ENCODE peak calls at places on chromosomes 13 and 19, in ten cellular contexts. One of them, this sample, is unnamed.

GRCh38 chr13:75226755-75227435 is 255.1 kb downstream of the TBC1D4 start:
- DNase-seq in hypothalamus: no peak
- DNase-seq in NCI-H345: no peak
- DNase-seq in choroid plexus epithelial cell: peak
- DNase-seq in retina: no peak
- DNase-seq in amygdala: no peak
- DNase-seq in stimulated activated naive CD4-positive, alpha-beta T cell: no peak
- DNase-seq in nephron progenitor cell: no peak
- DNase-seq in iris pigment epithelial cell: peak
- DNase-seq in foreskin fibroblast: peak
- DNase-seq in this sample: no peak

GRCh38 chr13:97975851-97976550 is 22.5 kb downstream of the IPO5 start:
- DNase-seq in stimulated activated naive CD4-positive, alpha-beta T cell: peak
- DNase-seq in retina: peak
- DNase-seq in iris pigment epithelial cell: peak
- DNase-seq in hypothalamus: peak
- DNase-seq in nephron progenitor cell: peak
- DNase-seq in foreskin fibroblast: peak
- DNase-seq in NCI-H345: peak
- DNase-seq in choroid plexus epithelial cell: peak
- DNase-seq in amygdala: peak
- DNase-seq in this sample: peak

GRCh38 chr13:104773775-104774174 is 1707.6 kb upstream of the SLC10A2 start:
- DNase-seq in amygdala: no peak
- DNase-seq in stimulated activated naive CD4-positive, alpha-beta T cell: peak
- DNase-seq in NCI-H345: peak
- DNase-seq in nephron progenitor cell: no peak
- DNase-seq in foreskin fibroblast: peak
- DNase-seq in choroid plexus epithelial cell: peak
- DNase-seq in hypothalamus: no peak
- DNase-seq in iris pigment epithelial cell: peak
- DNase-seq in retina: peak
- DNase-seq in this sample: no peak

GRCh38 chr13:113115363-113116205 is 7.0 kb upstream of the F10 start:
- DNase-seq in foreskin fibroblast: no peak
- DNase-seq in stimulated activated naive CD4-positive, alpha-beta T cell: no peak
- DNase-seq in amygdala: no peak
- DNase-seq in retina: no peak
- DNase-seq in hypothalamus: no peak
- DNase-seq in nephron progenitor cell: no peak
- DNase-seq in choroid plexus epithelial cell: no peak
- DNase-seq in NCI-H345: no peak
- DNase-seq in iris pigment epithelial cell: no peak
- DNase-seq in this sample: no peak

GRCh38 chr13:71677114-71677513 is 189.9 kb downstream of the DACH1 start:
- DNase-seq in foreskin fibroblast: no peak
- DNase-seq in nephron progenitor cell: peak
- DNase-seq in retina: no peak
- DNase-seq in choroid plexus epithelial cell: no peak
- DNase-seq in amygdala: no peak
- DNase-seq in NCI-H345: no peak
- DNase-seq in hypothalamus: no peak
- DNase-seq in stimulated activated naive CD4-positive, alpha-beta T cell: no peak
- DNase-seq in iris pigment epithelial cell: no peak
- DNase-seq in this sample: no peak

GRCh38 chr19:41159861-41160260 is 33.2 kb upstream of the CYP2S1 start:
- DNase-seq in stimulated activated naive CD4-positive, alpha-beta T cell: no peak
- DNase-seq in retina: no peak
- DNase-seq in nephron progenitor cell: no peak
- DNase-seq in hypothalamus: no peak
- DNase-seq in amygdala: no peak
- DNase-seq in foreskin fibroblast: no peak
- DNase-seq in NCI-H345: no peak
- DNase-seq in choroid plexus epithelial cell: no peak
- DNase-seq in iris pigment epithelial cell: no peak
- DNase-seq in this sample: no peak

GRCh38 chr13:24270639-24271131 is 38.7 kb upstream of the C1QTNF9 start:
- DNase-seq in hypothalamus: peak
- DNase-seq in NCI-H345: no peak
- DNase-seq in iris pigment epithelial cell: peak
- DNase-seq in amygdala: peak
- DNase-seq in nephron progenitor cell: no peak
- DNase-seq in stimulated activated naive CD4-positive, alpha-beta T cell: peak
- DNase-seq in retina: peak
- DNase-seq in choroid plexus epithelial cell: peak
- DNase-seq in foreskin fibroblast: peak
- DNase-seq in this sample: peak

GRCh38 chr19:38900220-38900629 is 456 bp downstream of the NFKBIB start:
- DNase-seq in amygdala: no peak
- DNase-seq in hypothalamus: no peak
- DNase-seq in foreskin fibroblast: no peak
- DNase-seq in stimulated activated naive CD4-positive, alpha-beta T cell: no peak
- DNase-seq in choroid plexus epithelial cell: no peak
- DNase-seq in NCI-H345: no peak
- DNase-seq in iris pigment epithelial cell: no peak
- DNase-seq in retina: no peak
- DNase-seq in nephron progenitor cell: no peak
- DNase-seq in this sample: no peak

GRCh38 chr19:3007975-3008374 is 21.1 kb downstream of the TLE2 start:
- DNase-seq in stimulated activated naive CD4-positive, alpha-beta T cell: no peak
- DNase-seq in retina: no peak
- DNase-seq in nephron progenitor cell: no peak
- DNase-seq in amygdala: no peak
- DNase-seq in NCI-H345: no peak
- DNase-seq in choroid plexus epithelial cell: no peak
- DNase-seq in iris pigment epithelial cell: no peak
- DNase-seq in hypothalamus: no peak
- DNase-seq in foreskin fibroblast: no peak
- DNase-seq in this sample: no peak

GRCh38 chr19:1237754-1238372 is at the start of gene CBARP:
- DNase-seq in hypothalamus: no peak
- DNase-seq in iris pigment epithelial cell: no peak
- DNase-seq in retina: no peak
- DNase-seq in nephron progenitor cell: peak
- DNase-seq in choroid plexus epithelial cell: peak
- DNase-seq in amygdala: peak
- DNase-seq in NCI-H345: peak
- DNase-seq in foreskin fibroblast: no peak
- DNase-seq in stimulated activated naive CD4-positive, alpha-beta T cell: no peak
- DNase-seq in this sample: peak

GRCh38 chr13:19950374-19950773 is 8.2 kb upstream of the ZMYM2 start:
- DNase-seq in amygdala: no peak
- DNase-seq in stimulated activated naive CD4-positive, alpha-beta T cell: no peak
- DNase-seq in hypothalamus: no peak
- DNase-seq in nephron progenitor cell: no peak
- DNase-seq in choroid plexus epithelial cell: no peak
- DNase-seq in foreskin fibroblast: no peak
- DNase-seq in iris pigment epithelial cell: no peak
- DNase-seq in NCI-H345: no peak
- DNase-seq in retina: no peak
- DNase-seq in this sample: no peak

GRCh38 chr19:1158885-1159448 is 15.1 kb downstream of the SBNO2 start:
- DNase-seq in hypothalamus: no peak
- DNase-seq in foreskin fibroblast: no peak
- DNase-seq in retina: no peak
- DNase-seq in iris pigment epithelial cell: no peak
- DNase-seq in amygdala: no peak
- DNase-seq in stimulated activated naive CD4-positive, alpha-beta T cell: no peak
- DNase-seq in nephron progenitor cell: no peak
- DNase-seq in choroid plexus epithelial cell: no peak
- DNase-seq in NCI-H345: no peak
- DNase-seq in this sample: no peak

GRCh38 chr13:37868691-37869505 is 674 bp downstream of the TRPC4 start:
- DNase-seq in nephron progenitor cell: peak
- DNase-seq in stimulated activated naive CD4-positive, alpha-beta T cell: no peak
- DNase-seq in retina: peak
- DNase-seq in amygdala: no peak
- DNase-seq in iris pigment epithelial cell: peak
- DNase-seq in foreskin fibroblast: peak
- DNase-seq in choroid plexus epithelial cell: peak
- DNase-seq in NCI-H345: no peak
- DNase-seq in hypothalamus: no peak
- DNase-seq in this sample: no peak

GRCh38 chr19:51803965-51804364 is 9.0 kb downstream of the FPR3 start:
- DNase-seq in NCI-H345: no peak
- DNase-seq in amygdala: no peak
- DNase-seq in foreskin fibroblast: no peak
- DNase-seq in stimulated activated naive CD4-positive, alpha-beta T cell: no peak
- DNase-seq in nephron progenitor cell: no peak
- DNase-seq in retina: no peak
- DNase-seq in choroid plexus epithelial cell: no peak
- DNase-seq in iris pigment epithelial cell: no peak
- DNase-seq in hypothalamus: no peak
- DNase-seq in this sample: no peak

GRCh38 chr19:1814391-1814790 is 2.3 kb upstream of the ATP8B3 start:
- DNase-seq in iris pigment epithelial cell: no peak
- DNase-seq in stimulated activated naive CD4-positive, alpha-beta T cell: no peak
- DNase-seq in NCI-H345: no peak
- DNase-seq in hypothalamus: no peak
- DNase-seq in amygdala: no peak
- DNase-seq in retina: no peak
- DNase-seq in foreskin fibroblast: no peak
- DNase-seq in nephron progenitor cell: no peak
- DNase-seq in choroid plexus epithelial cell: no peak
- DNase-seq in this sample: no peak

GRCh38 chr19:41029524-41030432 is 38.7 kb downstream of the CYP2B6 start:
- DNase-seq in nephron progenitor cell: no peak
- DNase-seq in stimulated activated naive CD4-positive, alpha-beta T cell: no peak
- DNase-seq in choroid plexus epithelial cell: no peak
- DNase-seq in amygdala: no peak
- DNase-seq in retina: peak
- DNase-seq in hypothalamus: no peak
- DNase-seq in foreskin fibroblast: no peak
- DNase-seq in iris pigment epithelial cell: no peak
- DNase-seq in NCI-H345: no peak
- DNase-seq in this sample: no peak

GRCh38 chr19:42279902-42280760 is 11.1 kb downstream of the CIC start:
- DNase-seq in hypothalamus: peak
- DNase-seq in stimulated activated naive CD4-positive, alpha-beta T cell: peak
- DNase-seq in NCI-H345: peak
- DNase-seq in nephron progenitor cell: peak
- DNase-seq in amygdala: peak
- DNase-seq in iris pigment epithelial cell: peak
- DNase-seq in retina: peak
- DNase-seq in foreskin fibroblast: peak
- DNase-seq in choroid plexus epithelial cell: peak
- DNase-seq in this sample: peak

GRCh38 chr19:2507109-2507508 is 31.2 kb downstream of the GADD45B start:
- DNase-seq in hypothalamus: no peak
- DNase-seq in foreskin fibroblast: peak
- DNase-seq in nephron progenitor cell: no peak
- DNase-seq in NCI-H345: peak
- DNase-seq in iris pigment epithelial cell: peak
- DNase-seq in retina: no peak
- DNase-seq in stimulated activated naive CD4-positive, alpha-beta T cell: peak
- DNase-seq in choroid plexus epithelial cell: peak
- DNase-seq in amygdala: no peak
- DNase-seq in this sample: no peak

GRCh38 chr19:8445488-8446001 is 770 bp downstream of the HNRNPM start:
- DNase-seq in iris pigment epithelial cell: peak
- DNase-seq in amygdala: peak
- DNase-seq in choroid plexus epithelial cell: peak
- DNase-seq in retina: no peak
- DNase-seq in stimulated activated naive CD4-positive, alpha-beta T cell: peak
- DNase-seq in foreskin fibroblast: peak
- DNase-seq in nephron progenitor cell: peak
- DNase-seq in hypothalamus: no peak
- DNase-seq in NCI-H345: peak
- DNase-seq in this sample: peak

GRCh38 chr19:57934820-57935665 is at the start of gene ZNF418:
- DNase-seq in nephron progenitor cell: peak
- DNase-seq in choroid plexus epithelial cell: peak
- DNase-seq in retina: peak
- DNase-seq in iris pigment epithelial cell: peak
- DNase-seq in stimulated activated naive CD4-positive, alpha-beta T cell: peak
- DNase-seq in NCI-H345: no peak
- DNase-seq in hypothalamus: peak
- DNase-seq in amygdala: peak
- DNase-seq in foreskin fibroblast: peak
- DNase-seq in this sample: peak

GRCh38 chr13:41590122-41590521 is 132.8 kb downstream of the RGCC start:
- DNase-seq in stimulated activated naive CD4-positive, alpha-beta T cell: no peak
- DNase-seq in retina: no peak
- DNase-seq in foreskin fibroblast: no peak
- DNase-seq in iris pigment epithelial cell: no peak
- DNase-seq in amygdala: no peak
- DNase-seq in nephron progenitor cell: no peak
- DNase-seq in choroid plexus epithelial cell: no peak
- DNase-seq in NCI-H345: no peak
- DNase-seq in hypothalamus: no peak
- DNase-seq in this sample: no peak

GRCh38 chr13:76723551-76724232 is 162.5 kb downstream of the KCTD12 start:
- DNase-seq in hypothalamus: no peak
- DNase-seq in choroid plexus epithelial cell: peak
- DNase-seq in foreskin fibroblast: peak
- DNase-seq in stimulated activated naive CD4-positive, alpha-beta T cell: peak
- DNase-seq in amygdala: no peak
- DNase-seq in retina: peak
- DNase-seq in NCI-H345: no peak
- DNase-seq in iris pigment epithelial cell: peak
- DNase-seq in nephron progenitor cell: no peak
- DNase-seq in this sample: no peak

GRCh38 chr13:75404721-75405120 is 77.2 kb downstream of the TBC1D4 start:
- DNase-seq in retina: peak
- DNase-seq in hypothalamus: no peak
- DNase-seq in amygdala: no peak
- DNase-seq in iris pigment epithelial cell: no peak
- DNase-seq in nephron progenitor cell: no peak
- DNase-seq in stimulated activated naive CD4-positive, alpha-beta T cell: no peak
- DNase-seq in NCI-H345: no peak
- DNase-seq in choroid plexus epithelial cell: no peak
- DNase-seq in foreskin fibroblast: no peak
- DNase-seq in this sample: no peak

GRCh38 chr13:107518292-107518691 is 697.0 kb downstream of the LIG4 start:
- DNase-seq in nephron progenitor cell: no peak
- DNase-seq in choroid plexus epithelial cell: peak
- DNase-seq in retina: no peak
- DNase-seq in hypothalamus: no peak
- DNase-seq in stimulated activated naive CD4-positive, alpha-beta T cell: no peak
- DNase-seq in foreskin fibroblast: no peak
- DNase-seq in iris pigment epithelial cell: peak
- DNase-seq in amygdala: no peak
- DNase-seq in NCI-H345: no peak
- DNase-seq in this sample: no peak

GRCh38 chr13:92989301-92989700 is 237.3 kb upstream of the GPC6 start:
- DNase-seq in hypothalamus: no peak
- DNase-seq in iris pigment epithelial cell: no peak
- DNase-seq in amygdala: no peak
- DNase-seq in foreskin fibroblast: no peak
- DNase-seq in choroid plexus epithelial cell: no peak
- DNase-seq in retina: no peak
- DNase-seq in nephron progenitor cell: no peak
- DNase-seq in NCI-H345: no peak
- DNase-seq in stimulated activated naive CD4-positive, alpha-beta T cell: no peak
- DNase-seq in this sample: no peak

GRCh38 chr13:98839826-98840769 is 87.6 kb upstream of the SLC15A1 start:
- DNase-seq in stimulated activated naive CD4-positive, alpha-beta T cell: peak
- DNase-seq in retina: peak
- DNase-seq in nephron progenitor cell: peak
- DNase-seq in foreskin fibroblast: peak
- DNase-seq in hypothalamus: peak
- DNase-seq in iris pigment epithelial cell: peak
- DNase-seq in NCI-H345: peak
- DNase-seq in amygdala: peak
- DNase-seq in choroid plexus epithelial cell: peak
- DNase-seq in this sample: peak

GRCh38 chr19:54959840-54960239 is 6.3 kb upstream of the NLRP2 start:
- DNase-seq in nephron progenitor cell: no peak
- DNase-seq in stimulated activated naive CD4-positive, alpha-beta T cell: no peak
- DNase-seq in NCI-H345: no peak
- DNase-seq in retina: no peak
- DNase-seq in foreskin fibroblast: no peak
- DNase-seq in iris pigment epithelial cell: no peak
- DNase-seq in choroid plexus epithelial cell: no peak
- DNase-seq in hypothalamus: no peak
- DNase-seq in amygdala: no peak
- DNase-seq in this sample: no peak

GRCh38 chr13:110625771-110626321 is 10.5 kb downstream of the NAXD start:
- DNase-seq in choroid plexus epithelial cell: no peak
- DNase-seq in iris pigment epithelial cell: no peak
- DNase-seq in retina: no peak
- DNase-seq in nephron progenitor cell: no peak
- DNase-seq in NCI-H345: no peak
- DNase-seq in hypothalamus: no peak
- DNase-seq in stimulated activated naive CD4-positive, alpha-beta T cell: no peak
- DNase-seq in amygdala: no peak
- DNase-seq in foreskin fibroblast: no peak
- DNase-seq in this sample: no peak